ENCODE peak calls at places on chromosomes 13 and 19, in ten cellular contexts. One of them, this sample, is unnamed.

GRCh38 chr13:75875450-75875849 is 239.3 kb downstream of the LMO7 start:
- DNase-seq in COR-L47: no peak
- DNase-seq in activated CD8-positive, alpha-beta memory T cell treated with anti-CD3 and anti-CD28 coated beads, Interleukin-2, amount 50 U/mL, for 48 hours: no peak
- DNase-seq in caudate nucleus: no peak
- DNase-seq in uterus: no peak
- DNase-seq in C1 segment of cervical spinal cord: no peak
- DNase-seq in sigmoid colon: no peak
- DNase-seq in MCF 10A: no peak
- DNase-seq in lower lobe of right lung: no peak
- DNase-seq in HCEC 1CT: no peak
- DNase-seq in this sample: no peak

GRCh38 chr19:17739121-17739875 is 12.0 kb upstream of the FCHO1 start:
- DNase-seq in COR-L47: no peak
- DNase-seq in activated CD8-positive, alpha-beta memory T cell treated with anti-CD3 and anti-CD28 coated beads, Interleukin-2, amount 50 U/mL, for 48 hours: no peak
- DNase-seq in caudate nucleus: no peak
- DNase-seq in uterus: no peak
- DNase-seq in C1 segment of cervical spinal cord: no peak
- DNase-seq in sigmoid colon: no peak
- DNase-seq in MCF 10A: no peak
- DNase-seq in lower lobe of right lung: peak; percentile 70
- DNase-seq in HCEC 1CT: no peak
- DNase-seq in this sample: no peak

GRCh38 chr19:7083076-7083956 is 13.8 kb downstream of the ZNF557 start:
- DNase-seq in COR-L47: no peak
- DNase-seq in activated CD8-positive, alpha-beta memory T cell treated with anti-CD3 and anti-CD28 coated beads, Interleukin-2, amount 50 U/mL, for 48 hours: peak; percentile 26
- DNase-seq in caudate nucleus: no peak
- DNase-seq in uterus: no peak
- DNase-seq in C1 segment of cervical spinal cord: no peak
- DNase-seq in sigmoid colon: no peak
- DNase-seq in MCF 10A: peak; percentile 38
- DNase-seq in lower lobe of right lung: no peak
- DNase-seq in HCEC 1CT: no peak
- DNase-seq in this sample: no peak

GRCh38 chr13:113981611-113982295 is 7.9 kb upstream of the C13orf46 start:
- DNase-seq in COR-L47: no peak
- DNase-seq in activated CD8-positive, alpha-beta memory T cell treated with anti-CD3 and anti-CD28 coated beads, Interleukin-2, amount 50 U/mL, for 48 hours: no peak
- DNase-seq in caudate nucleus: no peak
- DNase-seq in uterus: peak; percentile 8
- DNase-seq in C1 segment of cervical spinal cord: no peak
- DNase-seq in sigmoid colon: peak; percentile 62
- DNase-seq in MCF 10A: no peak
- DNase-seq in lower lobe of right lung: no peak
- DNase-seq in HCEC 1CT: no peak
- DNase-seq in this sample: peak; percentile 50

GRCh38 chr13:19153782-19154450 is 27.7 kb downstream of the TUBA3C start:
- DNase-seq in COR-L47: peak; percentile 1
- DNase-seq in activated CD8-positive, alpha-beta memory T cell treated with anti-CD3 and anti-CD28 coated beads, Interleukin-2, amount 50 U/mL, for 48 hours: peak; percentile 56
- DNase-seq in caudate nucleus: no peak
- DNase-seq in uterus: no peak
- DNase-seq in C1 segment of cervical spinal cord: no peak
- DNase-seq in sigmoid colon: peak; percentile 48
- DNase-seq in MCF 10A: no peak
- DNase-seq in lower lobe of right lung: no peak
- DNase-seq in HCEC 1CT: no peak
- DNase-seq in this sample: no peak

GRCh38 chr19:47239610-47240296 is 8.8 kb upstream of the BBC3 start:
- DNase-seq in COR-L47: peak; percentile 89
- DNase-seq in activated CD8-positive, alpha-beta memory T cell treated with anti-CD3 and anti-CD28 coated beads, Interleukin-2, amount 50 U/mL, for 48 hours: peak; percentile 75
- DNase-seq in caudate nucleus: peak; percentile 66
- DNase-seq in uterus: peak; percentile 66
- DNase-seq in C1 segment of cervical spinal cord: peak; percentile 78
- DNase-seq in sigmoid colon: peak; percentile 87
- DNase-seq in MCF 10A: no peak
- DNase-seq in lower lobe of right lung: peak; percentile 65
- DNase-seq in HCEC 1CT: no peak
- DNase-seq in this sample: peak; percentile 65

GRCh38 chr13:52703482-52703881 is 36.1 kb downstream of the CNMD start:
- DNase-seq in COR-L47: peak; percentile 25
- DNase-seq in activated CD8-positive, alpha-beta memory T cell treated with anti-CD3 and anti-CD28 coated beads, Interleukin-2, amount 50 U/mL, for 48 hours: no peak
- DNase-seq in caudate nucleus: no peak
- DNase-seq in uterus: no peak
- DNase-seq in C1 segment of cervical spinal cord: no peak
- DNase-seq in sigmoid colon: no peak
- DNase-seq in MCF 10A: no peak
- DNase-seq in lower lobe of right lung: no peak
- DNase-seq in HCEC 1CT: no peak
- DNase-seq in this sample: no peak

GRCh38 chr19:33225458-33225925 is at the start of gene SLC7A10:
- DNase-seq in COR-L47: no peak
- DNase-seq in activated CD8-positive, alpha-beta memory T cell treated with anti-CD3 and anti-CD28 coated beads, Interleukin-2, amount 50 U/mL, for 48 hours: no peak
- DNase-seq in caudate nucleus: no peak
- DNase-seq in uterus: no peak
- DNase-seq in C1 segment of cervical spinal cord: no peak
- DNase-seq in sigmoid colon: no peak
- DNase-seq in MCF 10A: no peak
- DNase-seq in lower lobe of right lung: no peak
- DNase-seq in HCEC 1CT: no peak
- DNase-seq in this sample: no peak

GRCh38 chr13:55516610-55517009 is 1624.1 kb upstream of the PRR20A start:
- DNase-seq in COR-L47: no peak
- DNase-seq in activated CD8-positive, alpha-beta memory T cell treated with anti-CD3 and anti-CD28 coated beads, Interleukin-2, amount 50 U/mL, for 48 hours: no peak
- DNase-seq in caudate nucleus: no peak
- DNase-seq in uterus: no peak
- DNase-seq in C1 segment of cervical spinal cord: no peak
- DNase-seq in sigmoid colon: no peak
- DNase-seq in MCF 10A: no peak
- DNase-seq in lower lobe of right lung: no peak
- DNase-seq in HCEC 1CT: no peak
- DNase-seq in this sample: no peak

GRCh38 chr13:28659611-28659970 is 661 bp downstream of the POMP start:
- DNase-seq in COR-L47: no peak
- DNase-seq in activated CD8-positive, alpha-beta memory T cell treated with anti-CD3 and anti-CD28 coated beads, Interleukin-2, amount 50 U/mL, for 48 hours: no peak
- DNase-seq in caudate nucleus: no peak
- DNase-seq in uterus: no peak
- DNase-seq in C1 segment of cervical spinal cord: no peak
- DNase-seq in sigmoid colon: no peak
- DNase-seq in MCF 10A: peak; percentile 40
- DNase-seq in lower lobe of right lung: no peak
- DNase-seq in HCEC 1CT: peak; percentile 48
- DNase-seq in this sample: no peak

GRCh38 chr13:75513271-75513670 is 24.4 kb downstream of the COMMD6 start:
- DNase-seq in COR-L47: no peak
- DNase-seq in activated CD8-positive, alpha-beta memory T cell treated with anti-CD3 and anti-CD28 coated beads, Interleukin-2, amount 50 U/mL, for 48 hours: no peak
- DNase-seq in caudate nucleus: no peak
- DNase-seq in uterus: no peak
- DNase-seq in C1 segment of cervical spinal cord: no peak
- DNase-seq in sigmoid colon: no peak
- DNase-seq in MCF 10A: no peak
- DNase-seq in lower lobe of right lung: no peak
- DNase-seq in HCEC 1CT: no peak
- DNase-seq in this sample: no peak

GRCh38 chr19:10408511-10409291 is 5.4 kb upstream of the CDC37 start:
- DNase-seq in COR-L47: no peak
- DNase-seq in activated CD8-positive, alpha-beta memory T cell treated with anti-CD3 and anti-CD28 coated beads, Interleukin-2, amount 50 U/mL, for 48 hours: peak; percentile 81
- DNase-seq in caudate nucleus: peak; percentile 44
- DNase-seq in uterus: no peak
- DNase-seq in C1 segment of cervical spinal cord: peak; percentile 45
- DNase-seq in sigmoid colon: no peak
- DNase-seq in MCF 10A: no peak
- DNase-seq in lower lobe of right lung: peak; percentile 84
- DNase-seq in HCEC 1CT: no peak
- DNase-seq in this sample: peak; percentile 83

GRCh38 chr13:75661443-75661842 is 25.3 kb downstream of the LMO7 start:
- DNase-seq in COR-L47: no peak
- DNase-seq in activated CD8-positive, alpha-beta memory T cell treated with anti-CD3 and anti-CD28 coated beads, Interleukin-2, amount 50 U/mL, for 48 hours: no peak
- DNase-seq in caudate nucleus: no peak
- DNase-seq in uterus: no peak
- DNase-seq in C1 segment of cervical spinal cord: no peak
- DNase-seq in sigmoid colon: no peak
- DNase-seq in MCF 10A: no peak
- DNase-seq in lower lobe of right lung: no peak
- DNase-seq in HCEC 1CT: no peak
- DNase-seq in this sample: no peak

GRCh38 chr13:30257433-30258099 is 49.8 kb downstream of the KATNAL1 start:
- DNase-seq in COR-L47: no peak
- DNase-seq in activated CD8-positive, alpha-beta memory T cell treated with anti-CD3 and anti-CD28 coated beads, Interleukin-2, amount 50 U/mL, for 48 hours: no peak
- DNase-seq in caudate nucleus: peak; percentile 5
- DNase-seq in uterus: no peak
- DNase-seq in C1 segment of cervical spinal cord: peak; percentile 18
- DNase-seq in sigmoid colon: no peak
- DNase-seq in MCF 10A: no peak
- DNase-seq in lower lobe of right lung: no peak
- DNase-seq in HCEC 1CT: no peak
- DNase-seq in this sample: no peak

GRCh38 chr19:34228762-34229161 is 25.6 kb upstream of the GARRE1 start:
- DNase-seq in COR-L47: no peak
- DNase-seq in activated CD8-positive, alpha-beta memory T cell treated with anti-CD3 and anti-CD28 coated beads, Interleukin-2, amount 50 U/mL, for 48 hours: no peak
- DNase-seq in caudate nucleus: no peak
- DNase-seq in uterus: no peak
- DNase-seq in C1 segment of cervical spinal cord: no peak
- DNase-seq in sigmoid colon: no peak
- DNase-seq in MCF 10A: no peak
- DNase-seq in lower lobe of right lung: no peak
- DNase-seq in HCEC 1CT: no peak
- DNase-seq in this sample: no peak

GRCh38 chr19:13053761-13054604 is 48.7 kb downstream of the LYL1 start:
- DNase-seq in COR-L47: no peak
- DNase-seq in activated CD8-positive, alpha-beta memory T cell treated with anti-CD3 and anti-CD28 coated beads, Interleukin-2, amount 50 U/mL, for 48 hours: no peak
- DNase-seq in caudate nucleus: peak; percentile 11
- DNase-seq in uterus: peak; percentile 90
- DNase-seq in C1 segment of cervical spinal cord: peak; percentile 78
- DNase-seq in sigmoid colon: peak; percentile 95
- DNase-seq in MCF 10A: peak; percentile 79
- DNase-seq in lower lobe of right lung: peak; percentile 90
- DNase-seq in HCEC 1CT: peak; percentile 86
- DNase-seq in this sample: peak; percentile 86

GRCh38 chr13:30668305-30668704 is 50.6 kb downstream of the USPL1 start:
- DNase-seq in COR-L47: no peak
- DNase-seq in activated CD8-positive, alpha-beta memory T cell treated with anti-CD3 and anti-CD28 coated beads, Interleukin-2, amount 50 U/mL, for 48 hours: no peak
- DNase-seq in caudate nucleus: no peak
- DNase-seq in uterus: no peak
- DNase-seq in C1 segment of cervical spinal cord: no peak
- DNase-seq in sigmoid colon: no peak
- DNase-seq in MCF 10A: no peak
- DNase-seq in lower lobe of right lung: no peak
- DNase-seq in HCEC 1CT: no peak
- DNase-seq in this sample: no peak

GRCh38 chr19:17938092-17938845 is 5.5 kb downstream of the CCDC124 start:
- DNase-seq in COR-L47: peak; percentile 48
- DNase-seq in activated CD8-positive, alpha-beta memory T cell treated with anti-CD3 and anti-CD28 coated beads, Interleukin-2, amount 50 U/mL, for 48 hours: peak; percentile 91
- DNase-seq in caudate nucleus: peak; percentile 64
- DNase-seq in uterus: peak; percentile 70
- DNase-seq in C1 segment of cervical spinal cord: peak; percentile 52
- DNase-seq in sigmoid colon: peak; percentile 82
- DNase-seq in MCF 10A: peak; percentile 90
- DNase-seq in lower lobe of right lung: peak; percentile 84
- DNase-seq in HCEC 1CT: peak; percentile 87
- DNase-seq in this sample: peak; percentile 87

GRCh38 chr19:18418725-18419194 is 438 bp upstream of the SSBP4 start:
- DNase-seq in COR-L47: no peak
- DNase-seq in activated CD8-positive, alpha-beta memory T cell treated with anti-CD3 and anti-CD28 coated beads, Interleukin-2, amount 50 U/mL, for 48 hours: no peak
- DNase-seq in caudate nucleus: peak; percentile 82
- DNase-seq in uterus: peak; percentile 66
- DNase-seq in C1 segment of cervical spinal cord: no peak
- DNase-seq in sigmoid colon: no peak
- DNase-seq in MCF 10A: no peak
- DNase-seq in lower lobe of right lung: peak; percentile 77
- DNase-seq in HCEC 1CT: no peak
- DNase-seq in this sample: peak; percentile 77

GRCh38 chr13:99811067-99811715 is 160.4 kb downstream of the ZIC5 start:
- DNase-seq in COR-L47: peak; percentile 21
- DNase-seq in activated CD8-positive, alpha-beta memory T cell treated with anti-CD3 and anti-CD28 coated beads, Interleukin-2, amount 50 U/mL, for 48 hours: no peak
- DNase-seq in caudate nucleus: no peak
- DNase-seq in uterus: no peak
- DNase-seq in C1 segment of cervical spinal cord: no peak
- DNase-seq in sigmoid colon: no peak
- DNase-seq in MCF 10A: no peak
- DNase-seq in lower lobe of right lung: no peak
- DNase-seq in HCEC 1CT: no peak
- DNase-seq in this sample: no peak

GRCh38 chr19:38046254-38047047 is 139.4 kb downstream of the SIPA1L3 start:
- DNase-seq in COR-L47: no peak
- DNase-seq in activated CD8-positive, alpha-beta memory T cell treated with anti-CD3 and anti-CD28 coated beads, Interleukin-2, amount 50 U/mL, for 48 hours: no peak
- DNase-seq in caudate nucleus: no peak
- DNase-seq in uterus: no peak
- DNase-seq in C1 segment of cervical spinal cord: no peak
- DNase-seq in sigmoid colon: no peak
- DNase-seq in MCF 10A: no peak
- DNase-seq in lower lobe of right lung: no peak
- DNase-seq in HCEC 1CT: no peak
- DNase-seq in this sample: peak; percentile 71

GRCh38 chr19:3818479-3818878 is 32.3 kb upstream of the MATK start:
- DNase-seq in COR-L47: no peak
- DNase-seq in activated CD8-positive, alpha-beta memory T cell treated with anti-CD3 and anti-CD28 coated beads, Interleukin-2, amount 50 U/mL, for 48 hours: no peak
- DNase-seq in caudate nucleus: no peak
- DNase-seq in uterus: no peak
- DNase-seq in C1 segment of cervical spinal cord: no peak
- DNase-seq in sigmoid colon: no peak
- DNase-seq in MCF 10A: peak; percentile 13
- DNase-seq in lower lobe of right lung: no peak
- DNase-seq in HCEC 1CT: peak; percentile 31
- DNase-seq in this sample: no peak

GRCh38 chr13:24694907-24695306 is 14.7 kb downstream of the ATP12A start:
- DNase-seq in COR-L47: no peak
- DNase-seq in activated CD8-positive, alpha-beta memory T cell treated with anti-CD3 and anti-CD28 coated beads, Interleukin-2, amount 50 U/mL, for 48 hours: no peak
- DNase-seq in caudate nucleus: no peak
- DNase-seq in uterus: no peak
- DNase-seq in C1 segment of cervical spinal cord: no peak
- DNase-seq in sigmoid colon: no peak
- DNase-seq in MCF 10A: no peak
- DNase-seq in lower lobe of right lung: no peak
- DNase-seq in HCEC 1CT: no peak
- DNase-seq in this sample: no peak

GRCh38 chr13:85379991-85380390 is 419.2 kb downstream of the SLITRK6 start:
- DNase-seq in COR-L47: no peak
- DNase-seq in activated CD8-positive, alpha-beta memory T cell treated with anti-CD3 and anti-CD28 coated beads, Interleukin-2, amount 50 U/mL, for 48 hours: no peak
- DNase-seq in caudate nucleus: no peak
- DNase-seq in uterus: no peak
- DNase-seq in C1 segment of cervical spinal cord: no peak
- DNase-seq in sigmoid colon: no peak
- DNase-seq in MCF 10A: no peak
- DNase-seq in lower lobe of right lung: no peak
- DNase-seq in HCEC 1CT: no peak
- DNase-seq in this sample: no peak

This sample was measured in mucosa of descending colon.